ENCODE peak calls at places on chromosomes 7 and 10, in seven cellular contexts. P is Peyer's patch, Q is bronchial epithelial cell, U is prostate gland, W is astrocyte, M is uterus, Y is left ventricle myocardium inferior. H is an unnamed sample.

GRCh38 chr10:42866115-42866995 is 83.8 kb downstream of the BMS1 start:
- DNase-seq in P (peak; percentile 78), Q (peak; percentile 26), U (peak; percentile 66), W (peak; percentile 47), M (peak; percentile 28), Y (peak; percentile 80), H (peak; percentile 3)

GRCh38 chr7:114938785-114939184 is 16.9 kb downstream of the MDFIC start:
- DNase-seq in P (no peak), Q (no peak), U (no peak), W (no peak), M (no peak), Y (no peak), H (no peak)

GRCh38 chr10:80501913-80502521 is 35.7 kb upstream of the SH2D4B start:
- DNase-seq in P (no peak), Q (no peak), U (no peak), W (peak; percentile 40), M (no peak), Y (no peak), H (no peak)

GRCh38 chr7:149670288-149670687 is 103.1 kb downstream of the ZNF467 start:
- DNase-seq in P (no peak), Q (no peak), U (peak; percentile 53), W (no peak), M (peak; percentile 32), Y (peak; percentile 18), H (peak; percentile 13)

GRCh38 chr10:122624546-122624945 is 64.0 kb downstream of the DMBT1 start:
- DNase-seq in P (no peak), Q (no peak), U (no peak), W (no peak), M (no peak), Y (no peak), H (no peak)

GRCh38 chr10:51156913-51157312 is 82.6 kb downstream of the PRKG1 start:
- DNase-seq in P (no peak), Q (peak; percentile 36), U (no peak), W (peak; percentile 70), M (no peak), Y (no peak), H (peak; percentile 95)

GRCh38 chr7:44309271-44310091 is 15.9 kb downstream of the CAMK2B start:
- DNase-seq in P (peak; percentile 60), Q (peak; percentile 20), U (no peak), W (peak; percentile 39), M (no peak), Y (peak; percentile 74), H (no peak)

GRCh38 chr10:103666109-103666508 is 172.6 kb downstream of the NEURL1 start:
- DNase-seq in P (peak; percentile 54), Q (peak; percentile 37), U (no peak), W (no peak), M (no peak), Y (no peak), H (no peak)

GRCh38 chr10:107230854-107231253 is 66.3 kb upstream of the SORCS1 start:
- DNase-seq in P (no peak), Q (no peak), U (no peak), W (no peak), M (no peak), Y (no peak), H (no peak)

GRCh38 chr7:27419581-27420177 is 177.1 kb downstream of the EVX1 start:
- DNase-seq in P (no peak), Q (no peak), U (no peak), W (peak; percentile 64), M (no peak), Y (no peak), H (no peak)

GRCh38 chr7:121610243-121610642 is 214.1 kb upstream of the FAM3C start:
- DNase-seq in P (no peak), Q (peak; percentile 5), U (peak; percentile 32), W (no peak), M (no peak), Y (no peak), H (peak; percentile 6)

GRCh38 chr10:74223755-74224530 is 72.9 kb downstream of the ADK start:
- DNase-seq in P (no peak), Q (peak; percentile 93), U (no peak), W (peak; percentile 81), M (no peak), Y (no peak), H (no peak)

GRCh38 chr10:78455873-78456272 is 422.2 kb downstream of the RPS24 start:
- DNase-seq in P (no peak), Q (no peak), U (no peak), W (no peak), M (peak; percentile 42), Y (no peak), H (no peak)

DNA sequence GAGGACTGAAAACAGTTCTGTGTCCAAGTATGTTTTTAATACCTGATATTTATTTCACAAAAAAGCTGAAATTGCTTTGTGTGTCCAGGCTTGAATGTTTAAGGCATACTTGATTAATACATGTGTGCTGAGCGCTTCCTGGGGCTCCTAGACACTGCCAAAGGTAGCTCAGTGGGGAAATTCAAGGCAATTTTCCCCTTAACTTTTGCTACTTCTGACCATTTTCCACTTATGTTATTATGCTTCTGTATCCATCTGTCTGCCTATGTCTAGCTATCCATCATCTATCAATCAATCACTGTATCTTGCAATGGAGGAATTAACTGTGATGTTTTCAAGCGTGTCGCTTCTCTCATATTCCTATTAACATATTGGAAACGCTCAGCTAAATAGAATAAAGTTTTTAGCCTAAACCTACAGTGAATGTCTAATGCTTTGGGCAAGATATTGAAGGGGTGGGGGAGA is 34.6 kb downstream of the KLF6 start:
- DNase-seq in P (no peak), Q (no peak), U (no peak), W (no peak), M (no peak), Y (no peak), H (no peak)
- H3K4me3 ChIP-seq in P (no peak overlapping the region), Q (no peak overlapping the region), U (no peak overlapping the region), W (no peak overlapping the region), M (no peak overlapping the region), Y (peak overlapping the region; percentile 53), H (no peak overlapping the region)

GRCh38 chr7:90777075-90777864 is 181.1 kb downstream of the CDK14 start:
- DNase-seq in P (no peak), Q (no peak), U (no peak), W (no peak), M (peak; percentile 25), Y (peak; percentile 18), H (no peak)

GRCh38 chr7:90772410-90772809 is 176.3 kb downstream of the CDK14 start:
- DNase-seq in P (no peak), Q (no peak), U (no peak), W (no peak), M (no peak), Y (no peak), H (no peak)

GRCh38 chr7:90775383-90775965 is 179.4 kb downstream of the CDK14 start:
- DNase-seq in P (no peak), Q (no peak), U (no peak), W (no peak), M (no peak), Y (no peak), H (no peak)

GRCh38 chr7:90771281-90771680 is 175.2 kb downstream of the CDK14 start:
- DNase-seq in P (no peak), Q (peak; percentile 8), U (no peak), W (peak; percentile 58), M (no peak), Y (no peak), H (no peak)

DNA sequence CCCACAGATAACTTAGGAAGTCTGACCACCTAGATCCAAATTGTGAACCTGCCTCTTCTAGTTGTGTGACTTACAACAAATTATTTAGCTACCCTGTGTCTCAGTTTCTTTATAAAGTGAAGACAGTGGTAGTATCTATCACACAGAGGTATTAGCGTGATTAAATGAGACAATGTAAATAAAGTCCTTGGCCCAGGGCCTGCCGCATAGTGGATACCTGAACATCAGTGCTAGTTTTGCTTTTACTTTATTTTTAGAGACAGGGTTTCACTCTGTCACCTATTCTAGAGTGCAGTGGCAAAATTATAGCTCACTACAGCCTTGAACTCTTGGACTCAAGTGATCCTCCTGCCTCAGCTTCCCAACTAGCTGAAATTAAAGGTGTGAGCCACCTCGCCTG is 177.1 kb downstream of the CDK14 start:
- DNase-seq in P (no peak), Q (no peak), U (no peak), W (no peak), M (no peak), Y (no peak), H (no peak)
- TF ChIP-seq CTCF in P (no peak), Q (no peak), U (no peak), W (no peak), M (no peak), Y (no peak), H (no peak)

DNA sequence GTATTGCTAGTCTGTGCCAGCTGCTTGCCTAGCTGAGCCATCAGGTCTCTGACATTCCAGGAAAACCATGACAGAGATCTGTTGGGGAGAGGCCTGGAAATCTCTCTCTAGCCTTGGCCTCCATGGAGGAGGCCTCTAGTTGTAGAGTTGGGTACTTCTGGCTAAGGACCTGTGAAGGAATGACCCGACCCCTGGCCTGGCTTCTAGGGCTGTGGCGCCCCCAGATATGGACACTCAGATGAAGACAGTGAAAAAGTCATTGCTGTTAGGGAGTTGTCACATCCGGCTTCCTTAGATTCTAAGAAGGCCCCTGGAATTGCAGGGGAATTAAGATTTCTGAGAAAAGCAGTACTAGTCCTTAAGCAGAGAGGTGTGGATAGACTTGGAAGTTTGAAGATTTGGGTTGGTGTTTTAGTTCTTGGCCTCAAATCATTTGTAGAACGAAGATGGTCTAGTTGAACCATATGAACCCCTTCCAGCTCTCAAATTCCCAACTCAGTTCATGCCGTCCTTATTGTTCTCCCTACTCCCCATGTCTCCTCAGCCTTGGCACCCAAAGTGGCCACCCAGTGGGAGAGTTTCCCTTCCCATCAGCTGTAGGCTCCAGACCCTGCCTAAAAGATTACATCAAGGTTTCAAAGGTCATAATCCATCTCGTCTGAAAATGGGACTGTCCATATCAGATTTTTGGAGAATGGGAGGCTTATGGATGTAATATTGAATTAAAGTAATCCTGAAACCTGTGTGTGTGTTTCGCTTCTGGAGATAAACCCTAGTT is 7.0 kb downstream of the HHEX start:
- DNase-seq in P (no peak), Q (no peak), U (no peak), W (no peak), M (no peak), Y (no peak), H (no peak)
- H3K4me3 ChIP-seq in P (no peak overlapping the region), Q (no peak overlapping the region), U (no peak overlapping the region), W (no peak overlapping the region), M (no peak overlapping the region), Y (no peak overlapping the region), H (no peak overlapping the region)

GRCh38 chr7:100402241-100402640 is 26.3 kb downstream of the ZCWPW1 start:
- DNase-seq in P (no peak), Q (no peak), U (no peak), W (no peak), M (no peak), Y (no peak), H (no peak)

GRCh38 chr7:100401811-100402210 is 26.7 kb downstream of the ZCWPW1 start:
- DNase-seq in P (no peak), Q (no peak), U (no peak), W (no peak), M (no peak), Y (no peak), H (no peak)

GRCh38 chr7:100398239-100398638 is 25.0 kb downstream of the PILRA start:
- DNase-seq in P (no peak), Q (no peak), U (no peak), W (no peak), M (no peak), Y (no peak), H (no peak)

GRCh38 chr7:100400041-100400440 is 26.8 kb downstream of the PILRA start:
- DNase-seq in P (no peak), Q (no peak), U (no peak), W (no peak), M (no peak), Y (no peak), H (no peak)

DNA sequence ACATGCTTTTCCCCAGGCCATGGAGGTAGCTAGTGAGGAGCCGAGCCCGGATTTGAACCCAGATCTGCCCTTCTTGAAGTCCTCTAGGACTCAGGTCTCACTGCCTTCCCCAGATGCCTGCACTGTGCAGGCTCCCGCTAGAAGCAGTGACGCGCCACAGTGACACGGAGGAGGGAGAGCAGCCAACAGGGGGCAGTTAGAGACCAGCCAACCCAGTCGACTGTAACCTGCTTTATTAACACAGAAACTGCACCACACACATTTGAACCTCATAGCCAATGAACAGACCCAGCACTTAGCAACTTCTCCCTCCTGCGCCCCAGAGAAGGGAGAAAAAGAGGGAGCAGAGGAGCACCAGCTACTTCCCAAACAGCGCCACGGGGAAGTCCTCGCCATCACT is 27.4 kb downstream of the PILRA start:
- DNase-seq in P (no peak), Q (no peak), U (no peak), W (no peak), M (no peak), Y (no peak), H (no peak)
- TF ChIP-seq CTCF in P (no peak), Q (no peak), U (no peak), W (no peak), M (no peak), Y (no peak), H (peak; percentile 9)

H was measured in retinal pigment epithelial cell.